ENCODE peak calls at places on chromosomes 2 and 18, in eight cellular contexts. O is B cell, V is spleen, D is MCF 10A, R is prostate gland, S is vagina, F is endothelial cell, N is H9. Q is an unnamed sample.

GRCh38 chr2:16774091-16774490 is 108.5 kb upstream of the CYRIA start:
- DNase-seq in F (no peak), O (no peak), N (no peak), R (no peak), D (peak), S (no peak), V (no peak), Q (no peak)

GRCh38 chr2:32271063-32271462 is 6.4 kb upstream of the NLRC4 start:
- DNase-seq in O (no peak), D (no peak), F (no peak), R (no peak), S (no peak), N (no peak), V (no peak), Q (no peak)

GRCh38 chr2:134905168-134905567 is 13.5 kb upstream of the CCNT2 start:
- DNase-seq in O (no peak), S (no peak), F (no peak), R (no peak), V (no peak), D (no peak), N (no peak), Q (no peak)

GRCh38 chr2:134405641-134406081 is 151.8 kb downstream of the MGAT5 start:
- DNase-seq in N (no peak), F (no peak), R (no peak), D (peak), O (no peak), V (no peak), S (no peak), Q (no peak)

GRCh38 chr2:190334479-190335224 is 8.7 kb upstream of the INPP1 start:
- DNase-seq in D (no peak), O (no peak), F (no peak), R (no peak), N (no peak), V (no peak), S (no peak), Q (no peak)

GRCh38 chr2:227373389-227373788 is 5.7 kb downstream of the TM4SF20 start:
- DNase-seq in S (no peak), O (no peak), V (no peak), F (no peak), D (no peak), N (no peak), R (no peak), Q (no peak)

GRCh38 chr2:201093573-201093972 is 21.8 kb downstream of the NDUFB3 start:
- DNase-seq in V (no peak), S (no peak), D (peak), N (no peak), R (no peak), O (no peak), F (no peak), Q (no peak)

GRCh38 chr2:127633556-127634065 is 12.3 kb upstream of the GPR17 start:
- DNase-seq in O (no peak), N (no peak), F (no peak), R (no peak), V (peak), S (no peak), D (no peak), Q (no peak)

GRCh38 chr2:24785704-24786321 is 7.4 kb downstream of the PTRHD1 start:
- DNase-seq in D (no peak), V (no peak), O (peak), S (no peak), F (no peak), R (no peak), N (no peak), Q (no peak)

GRCh38 chr2:28717339-28717758 is 34.3 kb upstream of the PPP1CB start:
- DNase-seq in R (no peak), D (peak), V (peak), S (no peak), F (no peak), N (no peak), O (no peak), Q (no peak)

GRCh38 chr18:79546781-79547272 is 132.8 kb upstream of the CTDP1 start:
- DNase-seq in N (peak), F (no peak), S (no peak), D (no peak), V (peak), O (no peak), R (no peak), Q (peak)

GRCh38 chr2:172672114-172672513 is 63.5 kb upstream of the RAPGEF4 start:
- DNase-seq in R (no peak), D (no peak), S (no peak), N (no peak), F (no peak), O (no peak), V (no peak), Q (no peak)

GRCh38 chr2:207617011-207617671 is 8.1 kb downstream of the METTL21A start:
- DNase-seq in O (no peak), F (no peak), D (peak), N (no peak), V (no peak), R (no peak), S (no peak), Q (no peak)

GRCh38 chr2:35428548-35428947 is 927.0 kb upstream of the CRIM1 start:
- DNase-seq in N (peak), D (peak), F (peak), O (no peak), R (peak), V (no peak), S (no peak), Q (peak)

GRCh38 chr2:109558076-109558882 is 55.5 kb downstream of the SEPTIN10 start:
- DNase-seq in N (no peak), D (peak), O (no peak), F (no peak), V (no peak), R (peak), S (no peak), Q (no peak)

GRCh38 chr2:217804786-217805678 is 197.8 kb downstream of the TNS1 start:
- DNase-seq in V (peak), D (no peak), N (no peak), F (no peak), R (no peak), S (no peak), O (no peak), Q (peak)

GRCh38 chr2:172931256-172931894 is 144.3 kb upstream of the MAP3K20 start:
- DNase-seq in S (no peak), F (peak), R (peak), N (no peak), V (no peak), D (peak), O (no peak), Q (no peak)

GRCh38 chr18:76428396-76429261 is 66.4 kb downstream of the ZNF516 start:
- DNase-seq in O (no peak), V (peak), F (no peak), D (no peak), R (no peak), S (peak), N (no peak), Q (no peak)

GRCh38 chr2:168470188-168470879 is 14.3 kb downstream of the CERS6 start:
- DNase-seq in O (no peak), R (no peak), V (no peak), S (no peak), D (no peak), N (no peak), F (no peak), Q (no peak)

GRCh38 chr2:890791-891190 is 59.9 kb upstream of the SNTG2 start:
- DNase-seq in N (peak), D (peak), S (peak), F (no peak), R (no peak), V (no peak), O (no peak), Q (no peak)

GRCh38 chr2:73297151-73297559 is 3.8 kb upstream of the EGR4 start:
- DNase-seq in D (no peak), N (no peak), S (no peak), V (no peak), R (no peak), F (no peak), O (no peak), Q (peak)

GRCh38 chr2:40251146-40251545 is 200.7 kb downstream of the SLC8A1 start:
- DNase-seq in O (no peak), F (no peak), N (no peak), S (no peak), V (no peak), R (no peak), D (no peak), Q (no peak)

GRCh38 chr2:692767-693166 is 15.6 kb upstream of the TMEM18 start:
- DNase-seq in V (no peak), O (no peak), R (no peak), D (no peak), S (no peak), N (no peak), F (no peak), Q (no peak)

GRCh38 chr2:16487686-16488085 is 177.9 kb downstream of the CYRIA start:
- DNase-seq in F (peak), S (no peak), R (peak), V (no peak), D (peak), O (no peak), N (no peak), Q (no peak)

GRCh38 chr2:101188683-101189405 is 37.7 kb upstream of the TBC1D8 start:
- DNase-seq in F (peak), V (no peak), D (peak), O (no peak), S (no peak), N (peak), R (no peak), Q (peak)

GRCh38 chr2:218264773-218265601 is 4.2 kb downstream of the GPBAR1 start:
- DNase-seq in S (peak), F (no peak), R (no peak), V (peak), O (no peak), N (no peak), D (no peak), Q (no peak)

GRCh38 chr2:145752091-145752806 is 1232.3 kb upstream of the ZEB2 start:
- DNase-seq in R (peak), F (peak), S (no peak), N (no peak), D (peak), O (no peak), V (no peak), Q (no peak)

GRCh38 chr2:234706086-234706485 is 209.2 kb upstream of the ARL4C start:
- DNase-seq in F (no peak), D (no peak), N (no peak), S (no peak), V (no peak), O (no peak), R (no peak), Q (no peak)

GRCh38 chr2:188610050-188610444 is 318.4 kb downstream of the GULP1 start:
- DNase-seq in O (no peak), S (no peak), D (no peak), F (no peak), N (no peak), R (no peak), V (no peak), Q (no peak)

GRCh38 chr2:64222351-64222750 is 78.1 kb upstream of the PELI1 start:
- DNase-seq in F (no peak), D (peak), S (no peak), R (peak), O (no peak), N (no peak), V (no peak), Q (no peak)

GRCh38 chr2:68774569-68775271 is 40.1 kb downstream of the ARHGAP25 start:
- DNase-seq in D (no peak), V (peak), O (peak), F (peak), S (no peak), N (no peak), R (no peak), Q (no peak)

GRCh38 chr2:231360401-231360800 is 35.1 kb upstream of the B3GNT7 start:
- DNase-seq in R (no peak), D (no peak), F (no peak), N (peak), S (no peak), V (no peak), O (no peak), Q (no peak)

GRCh38 chr18:56083097-56083865 is 495.3 kb upstream of the TCF4 start:
- DNase-seq in F (no peak), S (no peak), R (no peak), O (no peak), N (no peak), V (peak), D (no peak), Q (no peak)

GRCh38 chr2:156476021-156476420 is 39.8 kb downstream of the GPD2 start:
- DNase-seq in V (no peak), R (no peak), D (no peak), N (no peak), O (no peak), S (no peak), F (no peak), Q (no peak)

DNA sequence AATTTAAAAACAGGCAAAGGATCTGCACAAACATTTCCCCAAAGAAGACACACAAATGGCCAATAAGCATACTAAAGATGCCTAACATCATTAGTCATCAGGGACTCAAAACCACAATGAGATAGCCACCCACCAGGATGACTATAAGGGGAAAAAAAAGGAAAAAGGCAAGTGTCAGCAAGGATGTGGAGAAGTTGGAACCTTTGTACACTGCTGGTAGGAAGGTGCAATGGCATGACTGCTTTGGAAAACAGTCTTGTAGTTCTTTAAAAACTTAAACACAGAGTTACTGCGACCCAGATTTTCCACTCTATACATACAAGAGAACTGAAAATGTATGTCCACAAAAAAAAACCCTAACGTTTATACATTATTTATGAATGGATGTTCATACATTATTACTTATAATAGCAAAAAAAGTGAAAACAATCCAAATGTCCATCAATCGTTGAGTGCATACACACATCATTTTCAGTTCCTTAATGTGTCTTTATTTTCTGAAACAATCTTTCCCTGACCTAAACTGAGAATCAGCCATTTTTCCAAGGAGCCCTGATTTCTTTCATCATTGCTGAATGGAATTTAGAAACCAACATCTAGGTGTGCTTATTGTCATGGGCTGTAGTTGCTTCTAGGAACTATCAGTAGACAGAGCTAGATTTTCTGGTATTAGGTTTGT is 64.7 kb upstream of the TLK1 start:
- DNase-seq in R (no peak), N (no peak), D (peak), F (no peak), O (no peak), S (no peak), V (no peak), Q (no peak)
- TF ChIP-seq CTCF in R (no peak), N (no peak), D (no peak), F (no peak), O (no peak), S (no peak), V (no peak), Q (no peak)

GRCh38 chr2:159998236-159998635 is 64.2 kb downstream of the PLA2R1 start:
- DNase-seq in V (no peak), D (no peak), F (no peak), O (no peak), S (no peak), R (no peak), N (no peak), Q (no peak)

GRCh38 chr2:159995038-159995437 is 67.4 kb downstream of the PLA2R1 start:
- DNase-seq in N (no peak), S (no peak), F (no peak), V (no peak), D (no peak), R (no peak), O (no peak), Q (no peak)

DNA sequence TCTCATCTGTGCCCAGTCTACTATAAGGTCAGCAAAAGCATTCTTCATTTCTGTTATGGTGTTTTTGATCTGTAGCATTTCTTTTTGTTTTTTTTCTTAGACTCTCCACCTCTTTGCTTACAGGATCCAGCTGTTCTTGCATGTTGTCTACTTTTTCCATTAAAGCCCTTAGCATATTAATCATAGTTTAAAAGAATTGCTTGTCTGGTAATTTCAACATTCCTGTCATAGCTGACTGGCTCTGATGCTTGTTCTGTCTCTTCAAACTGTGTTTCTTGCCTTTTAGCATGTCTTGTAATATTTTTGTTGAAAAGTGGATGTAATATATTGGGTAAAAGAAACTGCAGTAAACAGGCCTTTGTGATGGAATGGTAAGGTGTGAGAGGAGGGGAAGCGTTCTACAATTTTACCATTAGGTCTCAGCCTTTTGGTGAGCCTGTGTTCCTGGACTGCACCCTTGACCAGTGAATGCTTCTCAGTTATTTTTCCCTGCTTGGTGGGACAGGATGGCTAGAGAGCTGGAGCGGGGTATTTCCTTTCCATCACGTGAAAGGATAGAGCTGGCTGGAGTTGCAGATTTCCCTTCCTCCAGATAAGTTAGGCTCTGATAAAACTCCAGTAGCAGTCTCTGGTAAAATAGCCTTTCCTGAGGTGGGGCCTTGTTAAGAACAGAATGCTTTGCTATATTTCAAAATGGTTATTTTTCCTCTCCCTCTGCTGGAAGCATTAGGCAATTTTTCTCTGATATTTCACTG is 65.4 kb downstream of the PLA2R1 start:
- DNase-seq in S (no peak), R (no peak), F (peak), O (no peak), D (no peak), V (no peak), N (no peak), Q (no peak)
- TF ChIP-seq CTCF in S (no peak), R (no peak), F (no peak), O (no peak), D (no peak), V (peak), N (no peak), Q (no peak)

GRCh38 chr2:152466041-152466440 is 131.1 kb downstream of the FMNL2 start:
- DNase-seq in V (no peak), O (peak), D (peak), F (no peak), S (no peak), R (no peak), N (no peak), Q (no peak)
- TF ChIP-seq CTCF in V (no peak), O (no peak), D (no peak), F (no peak), S (no peak), R (no peak), N (no peak), Q (no peak)

DNA sequence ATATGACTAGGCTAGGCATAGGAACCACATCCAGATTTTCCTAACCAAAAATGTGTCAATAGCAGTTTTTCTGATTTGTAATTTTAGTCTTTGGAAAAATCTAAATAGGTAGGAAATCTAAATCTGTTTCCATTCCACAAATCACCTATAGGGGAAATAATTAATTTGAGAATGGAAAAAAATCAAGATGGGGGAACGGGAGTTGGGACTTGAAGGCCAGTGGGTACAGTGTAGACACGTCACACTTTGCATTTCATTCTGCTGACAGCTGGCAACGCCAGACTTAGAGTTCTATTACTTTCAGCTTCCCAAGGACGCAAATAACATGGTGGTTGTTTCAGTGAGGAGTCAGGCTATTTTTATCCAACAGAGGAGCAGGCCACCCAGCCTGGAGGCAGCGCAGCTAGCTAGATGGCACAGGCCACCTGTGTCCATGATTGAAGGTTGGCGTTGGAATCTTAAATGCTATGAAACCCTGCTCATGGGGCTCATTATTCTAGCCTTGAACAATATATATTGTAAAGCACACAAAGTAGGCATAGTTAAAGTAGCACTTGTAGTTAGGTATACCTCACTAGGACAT is 23.4 kb downstream of the HNRNPA3 start:
- DNase-seq in S (no peak), V (no peak), R (no peak), F (no peak), N (no peak), O (no peak), D (no peak), Q (no peak)
- TF ChIP-seq CTCF in S (no peak), V (no peak), R (no peak), F (peak), N (no peak), O (no peak), D (no peak), Q (peak)

GRCh38 chr2:176115883-176116813 is at the start of gene HOXD10:
- DNase-seq in V (peak), O (no peak), S (no peak), N (peak), F (peak), D (no peak), R (peak), Q (peak)
- TF ChIP-seq CTCF in V (peak), O (no peak), S (no peak), N (peak), F (peak), D (no peak), R (peak), Q (no peak)

GRCh38 chr2:43226955-43227829 is 786 bp upstream of the ZFP36L2 start:
- DNase-seq in N (peak), R (peak), F (peak), D (peak), O (peak), S (peak), V (peak), Q (peak)
- TF ChIP-seq CTCF in N (peak), R (peak), F (peak), D (peak), O (no peak), S (no peak), V (no peak), Q (no peak)

DNA sequence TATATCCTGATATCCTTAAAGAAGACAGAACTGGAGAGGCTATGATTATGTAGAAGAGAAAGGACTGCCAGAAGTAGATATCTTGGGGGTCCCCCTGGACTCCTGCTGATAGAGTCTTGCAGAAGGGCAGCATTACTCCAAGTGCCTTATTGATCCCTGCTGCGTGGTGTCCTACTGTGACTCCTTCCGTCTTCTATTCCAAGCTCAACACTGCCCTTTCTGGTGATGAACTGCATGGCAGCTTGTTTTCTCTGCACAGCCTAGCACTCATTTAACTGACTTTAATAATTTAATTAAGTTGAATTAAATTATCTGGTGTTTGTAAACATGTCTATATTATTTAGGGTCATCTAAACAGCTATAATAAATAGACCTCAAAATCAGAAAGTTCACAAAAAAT is 194.1 kb upstream of the DSEL start:
- DNase-seq in V (no peak), F (peak), N (no peak), R (no peak), D (peak), O (no peak), S (no peak), Q (no peak)
- TF ChIP-seq CTCF in V (no peak), F (peak), N (peak), R (no peak), D (no peak), O (no peak), S (no peak), Q (no peak)

GRCh38 chr2:182946949-182947348 is 80.5 kb upstream of the FRZB start:
- DNase-seq in V (no peak), R (no peak), O (no peak), S (no peak), D (peak), N (no peak), F (no peak), Q (no peak)

GRCh38 chr2:182943339-182943738 is 76.9 kb upstream of the FRZB start:
- DNase-seq in O (no peak), S (no peak), V (no peak), D (no peak), N (no peak), R (no peak), F (no peak), Q (no peak)

GRCh38 chr2:182941939-182942338 is 75.5 kb upstream of the FRZB start:
- DNase-seq in R (no peak), N (no peak), D (no peak), O (no peak), F (no peak), S (no peak), V (no peak), Q (no peak)

GRCh38 chr2:182941121-182941713 is 74.8 kb upstream of the FRZB start:
- DNase-seq in D (no peak), V (no peak), O (no peak), R (no peak), N (no peak), F (no peak), S (no peak), Q (no peak)

GRCh38 chr2:182942756-182943155 is 76.3 kb upstream of the FRZB start:
- DNase-seq in R (no peak), V (no peak), N (no peak), D (no peak), S (no peak), F (no peak), O (no peak), Q (no peak)
- TF ChIP-seq CTCF in R (no peak), V (no peak), N (no peak), D (no peak), S (no peak), F (no peak), O (no peak), Q (no peak)

Q was measured in glutamatergic neuron.